ENCODE peak calls at places on chromosomes 11 and 22, in four cellular contexts. H, N, E and B are unnamed samples.

GRCh38 chr22:20396639-20397038 is 2.7 kb downstream of the ZNF74 start:
- DNase-seq in H (peak), N (no peak), E (no peak), B (no peak)

GRCh38 chr11:105870521-105871113 is 151.4 kb downstream of the MSANTD4 start:
- DNase-seq in H (no peak), N (no peak), E (no peak), B (no peak)

GRCh38 chr22:46381731-46382130 is 46.2 kb downstream of the TRMU start:
- DNase-seq in H (no peak), N (no peak), E (no peak), B (no peak)

GRCh38 chr11:46513934-46514342 is 79.9 kb downstream of the AMBRA1 start:
- DNase-seq in H (no peak), N (no peak), E (no peak), B (no peak)

GRCh38 chr11:68099474-68100405 is 21.4 kb downstream of the CHKA start:
- DNase-seq in H (peak), N (peak), E (no peak), B (no peak)

GRCh38 chr11:63869686-63870085 is 30.8 kb downstream of the MARK2 start:
- DNase-seq in H (no peak), N (no peak), E (no peak), B (no peak)

GRCh38 chr22:44407404-44408226 is 90.4 kb downstream of the RTL6 start:
- DNase-seq in H (no peak), N (no peak), E (no peak), B (no peak)

GRCh38 chr11:58780578-58780977 is 48.8 kb upstream of the GLYAT start:
- DNase-seq in H (no peak), N (no peak), E (no peak), B (no peak)

GRCh38 chr11:96341237-96342130 is 1.5 kb downstream of the MAML2 start:
- DNase-seq in H (peak), N (peak), E (peak), B (no peak)

DNA sequence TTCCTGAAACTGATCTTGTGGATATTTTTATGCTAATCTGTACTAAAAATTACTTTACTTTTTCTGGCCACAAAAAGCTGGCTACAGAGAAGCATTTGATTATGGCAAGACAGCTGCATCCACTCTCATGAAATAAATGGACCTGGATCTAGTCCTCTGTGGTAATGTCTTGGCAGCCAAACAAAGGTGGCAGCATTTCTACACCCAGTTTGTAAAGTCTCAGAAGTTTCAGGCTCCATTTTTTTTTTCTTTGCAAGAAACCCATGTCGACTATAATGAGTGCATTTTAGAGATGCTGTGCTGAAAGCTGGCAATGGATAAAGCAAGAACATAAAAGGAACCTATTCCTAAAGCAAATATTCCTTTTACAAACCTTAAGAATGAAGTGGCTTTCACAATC is 33.5 kb downstream of the THAP12 start:
- DNase-seq in H (no peak), N (no peak), E (no peak), B (no peak)
- TF ChIP-seq CTCF in H (no peak), N (no peak), E (no peak), B (no peak)

DNA sequence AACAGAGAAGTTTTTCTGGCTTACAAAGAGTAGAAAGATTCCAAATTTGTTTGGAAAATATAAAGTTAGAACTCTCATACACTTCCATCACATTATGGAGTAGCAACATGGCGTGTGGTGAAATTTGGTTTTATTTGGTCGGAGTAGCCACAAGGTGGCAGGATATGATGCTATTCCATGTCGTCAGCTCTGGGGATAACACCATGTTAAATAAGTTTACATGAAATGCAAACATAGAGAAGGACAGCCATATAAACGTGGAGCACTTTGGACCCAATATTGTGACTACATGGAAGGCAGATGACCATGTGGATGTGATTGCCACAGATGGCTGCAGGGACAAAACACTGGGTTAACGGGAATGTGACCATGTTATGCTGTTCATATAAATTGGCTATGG is 21.1 kb downstream of the OR5M11 start:
- DNase-seq in H (no peak), N (no peak), E (peak), B (no peak)
- TF ChIP-seq CTCF in H (no peak), N (no peak), E (no peak), B (peak)

DNA sequence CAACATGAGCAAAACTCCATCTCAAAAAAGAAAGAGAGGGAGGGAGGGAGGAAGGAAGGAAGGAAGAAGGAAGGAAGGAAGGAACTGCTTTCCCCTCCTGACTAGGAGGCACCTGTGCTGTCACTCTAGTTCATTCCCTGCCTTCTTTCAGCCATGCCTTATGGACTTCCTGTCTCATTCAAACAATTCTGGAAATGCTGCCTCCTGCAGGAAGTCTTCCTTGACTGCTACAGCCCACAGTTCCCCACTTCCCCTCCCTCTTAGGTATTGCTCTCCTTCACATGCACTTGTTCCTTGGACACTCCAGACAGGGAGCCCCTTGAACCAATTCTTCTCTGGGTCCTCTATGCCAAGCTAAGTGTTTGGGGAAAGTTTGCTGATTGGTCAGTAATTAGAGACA is 31.6 kb upstream of the WNT11 start:
- DNase-seq in H (peak), N (no peak), E (no peak), B (no peak)
- TF ChIP-seq CTCF in H (peak), N (no peak), E (no peak), B (peak)

DNA sequence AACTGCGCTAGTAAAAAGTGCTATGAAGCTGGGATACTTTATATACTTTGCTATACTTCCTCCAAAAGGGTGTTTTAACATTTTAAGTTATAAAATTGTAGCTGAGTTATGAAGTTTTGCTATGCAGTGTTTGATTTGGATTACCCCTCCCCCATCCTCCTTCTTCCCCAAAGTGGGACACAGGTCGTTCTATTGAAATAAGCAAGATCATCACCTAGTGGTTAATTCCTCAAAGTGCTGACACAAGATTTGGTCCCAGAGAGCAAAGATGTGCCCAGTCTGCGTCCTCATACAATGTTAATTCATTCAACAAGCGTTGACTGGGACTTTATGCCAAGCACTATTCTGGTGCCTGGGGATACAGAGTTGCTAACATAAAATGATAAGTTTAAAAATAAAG is 78.5 kb downstream of the SPON1 start:
- DNase-seq in H (peak), N (no peak), E (no peak), B (no peak)
- TF ChIP-seq CTCF in H (peak), N (peak), E (no peak), B (no peak)

GRCh38 chr11:27701262-27702105 is 1.2 kb upstream of the BDNF start:
- DNase-seq in H (peak), N (no peak), E (no peak), B (no peak)
- TF ChIP-seq CTCF in H (no peak), N (peak), E (no peak), B (no peak)

DNA sequence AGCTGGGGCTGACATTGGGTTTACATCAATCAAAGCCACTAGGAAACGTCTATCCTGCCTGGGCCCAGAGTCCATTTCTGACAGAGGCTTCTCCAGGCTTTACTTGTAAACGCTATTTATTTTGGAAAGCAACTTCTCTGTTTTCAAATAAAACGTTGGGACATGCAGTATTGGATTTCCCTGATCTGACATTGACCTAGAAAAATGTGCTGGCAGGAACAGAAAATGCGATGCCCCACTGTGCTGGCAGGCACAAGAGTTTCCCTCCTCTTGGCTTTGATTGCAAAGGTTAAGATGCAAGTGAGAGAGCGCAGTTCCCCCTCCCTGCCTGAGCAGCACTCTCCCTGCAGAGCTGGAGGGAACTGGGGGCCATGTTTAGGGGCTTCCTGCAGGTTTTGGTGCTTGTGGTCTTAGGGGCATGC is 42.1 kb upstream of the DKK3 start:
- DNase-seq in H (no peak), N (no peak), E (no peak), B (no peak)
- TF ChIP-seq CTCF in H (no peak), N (no peak), E (no peak), B (no peak)